ENCODE peak calls at places on chromosomes 6 and 20, in four cellular contexts. One of them, this sample, is unnamed.

GRCh38 chr20:31475472-31476312 is 604 bp downstream of the REM1 start:
- DNase-seq in cardiac muscle cell: no peak
- DNase-seq in IMR-90: no peak
- DNase-seq in GM23248: no peak
- DNase-seq in this sample: no peak

GRCh38 chr6:159830481-159831372 is 30.7 kb downstream of the PNLDC1 start:
- DNase-seq in GM23248: no peak
- DNase-seq in IMR-90: no peak
- DNase-seq in cardiac muscle cell: no peak
- DNase-seq in this sample: no peak

GRCh38 chr20:61322151-61322860 is 70.2 kb downstream of the CDH4 start:
- DNase-seq in cardiac muscle cell: no peak
- DNase-seq in IMR-90: no peak
- DNase-seq in GM23248: no peak
- DNase-seq in this sample: no peak

GRCh38 chr20:57919059-57919458 is 209.2 kb upstream of the PMEPA1 start:
- DNase-seq in GM23248: no peak
- DNase-seq in cardiac muscle cell: no peak
- DNase-seq in IMR-90: no peak
- DNase-seq in this sample: no peak

GRCh38 chr6:6688283-6688682 is 99.8 kb downstream of the LY86 start:
- DNase-seq in GM23248: no peak
- DNase-seq in cardiac muscle cell: no peak
- DNase-seq in IMR-90: no peak
- DNase-seq in this sample: no peak

GRCh38 chr6:107977283-107977682 is 19.3 kb upstream of the SEC63 start:
- DNase-seq in GM23248: peak
- DNase-seq in IMR-90: peak
- DNase-seq in cardiac muscle cell: no peak
- DNase-seq in this sample: no peak

GRCh38 chr6:49264909-49265308 is 198.1 kb downstream of the MMUT start:
- DNase-seq in IMR-90: no peak
- DNase-seq in cardiac muscle cell: no peak
- DNase-seq in GM23248: no peak
- DNase-seq in this sample: no peak

GRCh38 chr6:32200711-32201475 is 8.4 kb upstream of the GPSM3 start:
- DNase-seq in GM23248: no peak
- DNase-seq in IMR-90: no peak
- DNase-seq in cardiac muscle cell: no peak
- DNase-seq in this sample: no peak

GRCh38 chr20:18585134-18585533 is 2.7 kb upstream of the DTD1 start:
- DNase-seq in GM23248: peak
- DNase-seq in cardiac muscle cell: no peak
- DNase-seq in IMR-90: peak
- DNase-seq in this sample: no peak

GRCh38 chr6:17768388-17768787 is 61.7 kb upstream of the NUP153 start:
- DNase-seq in GM23248: peak
- DNase-seq in IMR-90: peak
- DNase-seq in cardiac muscle cell: peak
- DNase-seq in this sample: no peak

GRCh38 chr6:128882991-128883571 is at the start of gene LAMA2:
- DNase-seq in cardiac muscle cell: peak
- DNase-seq in IMR-90: peak
- DNase-seq in GM23248: peak
- DNase-seq in this sample: peak

DNA sequence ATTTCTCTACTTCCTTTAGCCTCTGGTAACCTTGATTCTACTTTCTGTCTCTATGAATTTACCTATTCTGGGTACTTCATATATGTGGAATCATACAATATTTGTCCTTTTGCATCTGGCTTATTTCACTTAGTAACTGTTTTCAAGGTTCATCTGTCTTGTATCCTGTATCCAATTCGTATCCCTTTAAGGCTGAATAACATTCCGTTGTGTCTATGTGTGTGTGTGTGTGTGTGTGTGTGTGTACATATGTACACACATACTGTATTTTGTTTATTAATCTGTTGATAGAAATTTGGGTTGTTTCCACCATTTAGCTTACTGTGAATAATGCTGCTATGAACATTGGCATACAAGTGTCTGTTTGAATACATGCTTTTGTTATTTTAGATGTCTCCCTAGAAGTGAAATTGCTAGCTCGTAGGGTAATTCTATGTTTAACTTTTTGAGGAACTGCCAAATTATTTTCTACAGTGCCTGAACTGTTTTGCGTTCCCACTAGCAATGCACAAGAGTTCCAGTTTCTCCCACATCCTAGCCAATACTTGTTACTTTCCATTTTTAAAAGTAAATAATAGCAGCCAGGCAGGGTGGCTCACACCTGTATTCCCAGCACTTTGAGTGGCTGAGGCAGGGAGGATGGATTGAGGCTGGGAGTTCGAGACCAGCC is 17.7 kb downstream of the SENP6 start:
- DNase-seq in IMR-90: peak
- DNase-seq in GM23248: no peak
- DNase-seq in cardiac muscle cell: no peak
- DNase-seq in this sample: no peak
- H3K27ac ChIP-seq in IMR-90: no peak
- H3K27ac ChIP-seq in GM23248: no peak
- H3K27ac ChIP-seq in cardiac muscle cell: no peak
- H3K27ac ChIP-seq in this sample: peak

DNA sequence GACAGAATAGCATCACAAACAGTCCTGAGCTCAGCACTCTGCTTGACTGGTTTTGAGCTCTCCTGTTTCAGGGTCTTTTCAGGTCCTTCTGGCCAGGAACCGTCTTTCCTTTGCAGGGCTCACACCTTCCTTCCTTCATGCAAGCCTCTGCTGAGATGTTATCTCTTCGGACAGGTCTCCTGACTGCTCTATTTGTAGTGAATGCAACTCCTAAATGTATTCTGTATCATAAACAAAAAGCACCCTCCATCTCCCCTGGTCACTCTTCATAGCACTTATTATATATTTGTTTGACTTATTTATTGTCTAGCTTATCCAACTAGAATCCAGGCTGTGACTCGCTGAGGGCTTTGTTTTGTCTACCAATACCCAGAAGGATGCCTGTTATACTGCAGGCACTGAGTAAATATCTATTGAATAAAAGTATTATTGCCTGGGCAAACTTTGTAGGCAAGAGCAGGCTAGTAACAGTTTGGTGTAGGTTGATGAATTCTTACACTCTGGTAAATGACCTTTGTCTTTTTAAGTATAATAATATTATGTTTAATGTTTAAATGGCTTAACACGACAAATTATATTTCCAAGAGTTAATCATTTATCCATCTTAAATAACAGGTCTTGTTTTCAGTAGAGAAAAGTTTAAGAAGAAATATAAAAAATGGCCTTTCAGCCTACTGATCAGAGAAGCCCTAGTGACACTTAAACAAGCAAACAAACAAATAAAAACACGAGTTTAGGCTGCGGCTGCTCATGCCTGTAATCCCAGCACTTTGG is 199.8 kb downstream of the BCAS1 start:
- DNase-seq in IMR-90: no peak
- DNase-seq in cardiac muscle cell: no peak
- DNase-seq in GM23248: peak
- DNase-seq in this sample: no peak
- H3K27ac ChIP-seq in IMR-90: no peak
- H3K27ac ChIP-seq in cardiac muscle cell: no peak
- H3K27ac ChIP-seq in GM23248: no peak
- H3K27ac ChIP-seq in this sample: no peak

GRCh38 chr6:38272222-38272621 is 367.5 kb downstream of the BTBD9 start:
- DNase-seq in IMR-90: no peak
- DNase-seq in cardiac muscle cell: no peak
- DNase-seq in GM23248: peak
- DNase-seq in this sample: no peak
- H3K27ac ChIP-seq in IMR-90: no peak
- H3K27ac ChIP-seq in cardiac muscle cell: no peak
- H3K27ac ChIP-seq in GM23248: no peak
- H3K27ac ChIP-seq in this sample: no peak

GRCh38 chr20:50346372-50347347 is 156.0 kb downstream of the CEBPB start:
- DNase-seq in GM23248: peak
- DNase-seq in cardiac muscle cell: peak
- DNase-seq in IMR-90: peak
- DNase-seq in this sample: peak
- H3K27ac ChIP-seq in GM23248: peak
- H3K27ac ChIP-seq in cardiac muscle cell: no peak
- H3K27ac ChIP-seq in IMR-90: peak
- H3K27ac ChIP-seq in this sample: peak